ENCODE peak calls at places on chromosomes 2 and 18, in ten cellular contexts. J is astrocyte of the spinal cord; A is HFFc6; I is left colon; Y is retina; E is skeletal muscle cell; D is stimulated activated naive CD8-positive, alpha-beta T cell treated with anti-CD3 and anti-CD28 coated beads, Interleukin-15, Interleukin-2, amounts not matched to agents 100 U/mL and 50 U/mL, for 24 hours; K is activated CD8-positive, alpha-beta memory T cell treated with anti-CD3 and anti-CD28 coated beads, Interleukin-2, amount 50 U/mL, for 48 hours; V is NCI-H2081; W is GM06990. G is an unnamed sample.
A peak's percentile ranks its signal among the peaks of the same experiment; 100 is the strongest.

GRCh38 chr2:239878686-239879085 is 146.5 kb downstream of the NDUFA10 start:
- DNase-seq in J (no peak), A (no peak), I (no peak), Y (no peak), E (no peak), D (no peak), K (peak; percentile 8), V (no peak), W (no peak), G (peak; percentile 24)

GRCh38 chr2:235776531-235776930 is 282.7 kb downstream of the AGAP1 start:
- DNase-seq in J (no peak), A (no peak), I (no peak), Y (no peak), E (no peak), D (no peak), K (no peak), V (no peak), W (no peak), G (no peak)

GRCh38 chr18:13813271-13813849 is 10.6 kb upstream of the MC5R start:
- DNase-seq in J (peak; percentile 59), A (peak; percentile 37), I (no peak), Y (peak; percentile 73), E (no peak), D (peak; percentile 65), K (peak; percentile 74), V (peak; percentile 37), W (no peak), G (peak; percentile 60)

GRCh38 chr2:150762571-150762970 is 275.1 kb upstream of the RND3 start:
- DNase-seq in J (no peak), A (no peak), I (no peak), Y (no peak), E (no peak), D (no peak), K (no peak), V (no peak), W (no peak), G (no peak)

GRCh38 chr2:226797989-226798421 is 1.6 kb downstream of the IRS1 start:
- DNase-seq in J (no peak), A (no peak), I (no peak), Y (no peak), E (no peak), D (no peak), K (peak; percentile 51), V (no peak), W (no peak), G (no peak)

GRCh38 chr2:207315131-207315530 is 149.4 kb upstream of the KLF7 start:
- DNase-seq in J (peak; percentile 48), A (no peak), I (no peak), Y (no peak), E (no peak), D (no peak), K (no peak), V (no peak), W (no peak), G (no peak)

GRCh38 chr2:182242561-182242960 is 184.3 kb downstream of the PDE1A start:
- DNase-seq in J (no peak), A (no peak), I (no peak), Y (no peak), E (no peak), D (no peak), K (no peak), V (no peak), W (no peak), G (no peak)

GRCh38 chr2:116133563-116133962 is 1680.9 kb upstream of the DDX18 start:
- DNase-seq in J (no peak), A (no peak), I (no peak), Y (no peak), E (no peak), D (no peak), K (no peak), V (no peak), W (no peak), G (no peak)

GRCh38 chr2:96114546-96114902 is 1.8 kb downstream of the ADRA2B start:
- DNase-seq in J (no peak), A (no peak), I (no peak), Y (no peak), E (no peak), D (no peak), K (no peak), V (no peak), W (no peak), G (no peak)

GRCh38 chr18:48531979-48532378 is 6.9 kb upstream of the CTIF start:
- DNase-seq in J (no peak), A (no peak), I (no peak), Y (no peak), E (no peak), D (no peak), K (no peak), V (no peak), W (no peak), G (no peak)

GRCh38 chr2:212713681-212714080 is 175.1 kb upstream of the ERBB4 start:
- DNase-seq in J (no peak), A (no peak), I (no peak), Y (no peak), E (no peak), D (no peak), K (no peak), V (no peak), W (no peak), G (no peak)

GRCh38 chr2:238313289-238313990 is 6.9 kb upstream of the TRAF3IP1 start:
- DNase-seq in J (no peak), A (no peak), I (no peak), Y (no peak), E (no peak), D (no peak), K (no peak), V (no peak), W (no peak), G (no peak)

GRCh38 chr18:3845176-3845575 is 395.2 kb downstream of the TGIF1 start:
- DNase-seq in J (no peak), A (no peak), I (no peak), Y (no peak), E (no peak), D (no peak), K (no peak), V (no peak), W (no peak), G (no peak)

GRCh38 chr18:50928551-50928950 is 39.3 kb upstream of the ELAC1 start:
- DNase-seq in J (no peak), A (no peak), I (no peak), Y (no peak), E (no peak), D (no peak), K (no peak), V (no peak), W (no peak), G (no peak)

GRCh38 chr2:12167525-12168317 is 421.3 kb downstream of the LPIN1 start:
- DNase-seq in J (no peak), A (no peak), I (no peak), Y (peak; percentile 80), E (no peak), D (peak; percentile 16), K (no peak), V (no peak), W (no peak), G (no peak)

GRCh38 chr2:58606799-58607198 is 365.7 kb upstream of the FANCL start:
- DNase-seq in J (no peak), A (no peak), I (no peak), Y (no peak), E (peak; percentile 23), D (no peak), K (no peak), V (no peak), W (no peak), G (no peak)

GRCh38 chr2:41907716-41908328 is 140.0 kb upstream of the PKDCC start:
- DNase-seq in J (no peak), A (no peak), I (no peak), Y (no peak), E (no peak), D (no peak), K (no peak), V (no peak), W (no peak), G (no peak)

GRCh38 chr18:25434771-25435461 is 83.0 kb upstream of the ZNF521 start:
- DNase-seq in J (no peak), A (no peak), I (no peak), Y (no peak), E (no peak), D (no peak), K (no peak), V (no peak), W (no peak), G (no peak)

GRCh38 chr2:157334335-157334734 is 8.7 kb upstream of the ERMN start:
- DNase-seq in J (no peak), A (no peak), I (no peak), Y (no peak), E (no peak), D (no peak), K (no peak), V (no peak), W (no peak), G (no peak)

GRCh38 chr2:132617989-132618388 is 52.0 kb downstream of the LYPD1 start:
- DNase-seq in J (no peak), A (no peak), I (no peak), Y (no peak), E (no peak), D (no peak), K (no peak), V (no peak), W (no peak), G (peak; percentile 58)

GRCh38 chr2:168166902-168167510 is 80.4 kb downstream of the STK39 start:
- DNase-seq in J (peak; percentile 68), A (peak; percentile 53), I (no peak), Y (no peak), E (no peak), D (peak; percentile 22), K (no peak), V (no peak), W (no peak), G (no peak)

GRCh38 chr2:143429932-143430331 is 300.7 kb downstream of the ARHGAP15 start:
- DNase-seq in J (peak; percentile 20), A (no peak), I (no peak), Y (no peak), E (peak; percentile 51), D (no peak), K (no peak), V (no peak), W (no peak), G (no peak)

GRCh38 chr2:152379089-152379488 is 44.1 kb downstream of the FMNL2 start:
- DNase-seq in J (no peak), A (no peak), I (no peak), Y (no peak), E (no peak), D (no peak), K (no peak), V (no peak), W (no peak), G (no peak)

GRCh38 chr2:86211033-86211795 is 12.0 kb downstream of the MRPL35 start:
- DNase-seq in J (no peak), A (no peak), I (no peak), Y (no peak), E (no peak), D (no peak), K (no peak), V (no peak), W (no peak), G (peak; percentile 31)

GRCh38 chr18:9707381-9708056 is 582 bp upstream of the RAB31 start:
- DNase-seq in J (peak; percentile 55), A (no peak), I (no peak), Y (peak; percentile 79), E (no peak), D (no peak), K (no peak), V (no peak), W (no peak), G (no peak)

GRCh38 chr2:151028691-151029176 is 232.9 kb downstream of the RBM43 start:
- DNase-seq in J (no peak), A (no peak), I (no peak), Y (no peak), E (peak; percentile 23), D (no peak), K (no peak), V (no peak), W (no peak), G (no peak)

GRCh38 chr18:70074091-70074490 is 126.4 kb upstream of the CD226 start:
- DNase-seq in J (no peak), A (peak; percentile 3), I (no peak), Y (no peak), E (no peak), D (no peak), K (no peak), V (no peak), W (no peak), G (no peak)

GRCh38 chr18:36412778-36413177 is 115.3 kb downstream of the FHOD3 start:
- DNase-seq in J (peak; percentile 29), A (peak; percentile 26), I (no peak), Y (no peak), E (no peak), D (no peak), K (no peak), V (no peak), W (no peak), G (no peak)

G was measured in left lobe of liver.